ENCODE peak calls at places on chromosome 1, in seven cellular contexts. I, Q, Z, D, Y, S and B are unnamed samples.

GRCh38 chr1:190207733-190208132 is 269.9 kb downstream of the BRINP3 start:
- DNase-seq in Z (no peak), Q (no peak), I (no peak), S (no peak), D (no peak), Y (no peak), B (no peak)

GRCh38 chr1:248841702-248842395 is 3.8 kb downstream of the ZNF672 start:
- DNase-seq in D (no peak), I (no peak), Z (no peak), Y (peak), Q (no peak), S (peak), B (no peak)

GRCh38 chr1:63813829-63814277 is 40.0 kb downstream of the ROR1 start:
- DNase-seq in Y (peak), S (no peak), I (no peak), D (no peak), Q (no peak), Z (no peak), B (no peak)

GRCh38 chr1:48673725-48674124 is 103.0 kb downstream of the BEND5 start:
- DNase-seq in D (no peak), S (peak), Z (no peak), Q (no peak), I (peak), Y (no peak), B (no peak)

GRCh38 chr1:235023197-235024044 is 105.2 kb downstream of the TOMM20 start:
- DNase-seq in Z (no peak), Q (no peak), D (no peak), Y (no peak), I (no peak), S (no peak), B (no peak)

GRCh38 chr1:167911413-167911812 is 2.5 kb downstream of the ADCY10 start:
- DNase-seq in D (no peak), Y (no peak), Z (no peak), Q (no peak), I (no peak), S (no peak), B (no peak)

GRCh38 chr1:50420689-50421365 is 2.4 kb downstream of the DMRTA2 start:
- DNase-seq in Z (no peak), Q (no peak), D (no peak), S (no peak), Y (no peak), I (no peak), B (no peak)

GRCh38 chr1:34840426-34840825 is 19.1 kb downstream of the SMIM12 start:
- DNase-seq in I (no peak), D (no peak), S (no peak), Z (no peak), Q (no peak), Y (no peak), B (no peak)

GRCh38 chr1:109898842-109899241 is 11.8 kb upstream of the CSF1 start:
- DNase-seq in I (no peak), D (no peak), Q (peak), Z (no peak), Y (no peak), S (no peak), B (no peak)

GRCh38 chr1:9942399-9942938 is 722 bp downstream of the LZIC start:
- DNase-seq in I (no peak), Z (no peak), Y (peak), D (peak), Q (no peak), S (peak), B (peak)

GRCh38 chr1:59484090-59484489 is 187.2 kb downstream of the FGGY start:
- DNase-seq in D (peak), I (peak), Q (no peak), S (no peak), Y (peak), Z (no peak), B (peak)

GRCh38 chr1:234699795-234700665 is 90.1 kb upstream of the IRF2BP2 start:
- DNase-seq in D (no peak), S (peak), Q (no peak), Y (peak), Z (no peak), I (peak), B (no peak)

GRCh38 chr1:119330062-119330939 is 38.3 kb upstream of the HAO2 start:
- DNase-seq in I (no peak), S (no peak), Y (no peak), Z (no peak), D (no peak), Q (no peak), B (no peak)

GRCh38 chr1:245398180-245398579 is 243.4 kb downstream of the KIF26B start:
- DNase-seq in D (no peak), S (no peak), Q (no peak), Z (no peak), Y (no peak), I (no peak), B (no peak)

GRCh38 chr1:97781762-97782337 is 139.0 kb downstream of the DPYD start:
- DNase-seq in Y (no peak), S (no peak), Q (no peak), Z (no peak), D (no peak), I (no peak), B (no peak)

GRCh38 chr1:20329793-20330542 is 39.3 kb downstream of the VWA5B1 start:
- DNase-seq in Z (no peak), I (no peak), S (no peak), Y (no peak), Q (no peak), D (no peak), B (no peak)

GRCh38 chr1:114820392-114820791 is 34.3 kb upstream of the SYCP1 start:
- DNase-seq in Q (no peak), I (no peak), D (no peak), Y (no peak), Z (no peak), S (no peak), B (no peak)

GRCh38 chr1:39472826-39473225 is 18.6 kb upstream of the BMP8A start:
- DNase-seq in Y (no peak), D (no peak), Z (no peak), Q (no peak), S (no peak), I (no peak), B (no peak)

GRCh38 chr1:152050886-152051764 is 14.3 kb upstream of the S100A11 start:
- DNase-seq in Z (no peak), D (no peak), I (no peak), S (no peak), Q (no peak), Y (peak), B (peak)

GRCh38 chr1:185432943-185433342 is 115.9 kb upstream of the IVNS1ABP start:
- DNase-seq in Y (no peak), S (no peak), D (no peak), Z (no peak), Q (no peak), I (no peak), B (no peak)

GRCh38 chr1:247337250-247337746 is 5.6 kb upstream of the ZNF496 start:
- DNase-seq in S (no peak), Q (no peak), Y (no peak), I (no peak), Z (no peak), D (no peak), B (no peak)

GRCh38 chr1:58732087-58732486 is 32.2 kb upstream of the MYSM1 start:
- DNase-seq in I (no peak), S (no peak), Y (no peak), Z (no peak), D (no peak), Q (no peak), B (no peak)

GRCh38 chr1:8844421-8845063 is 27.1 kb upstream of the RERE start:
- DNase-seq in Y (no peak), D (no peak), Q (no peak), I (no peak), Z (no peak), S (no peak), B (no peak)

GRCh38 chr1:156689035-156689959 is 12.1 kb upstream of the NES start:
- DNase-seq in I (peak), Y (peak), Q (peak), Z (peak), S (peak), D (peak), B (peak)

GRCh38 chr1:198268784-198269183 is 112.0 kb downstream of the NEK7 start:
- DNase-seq in Y (no peak), Z (no peak), Q (no peak), D (no peak), I (no peak), S (peak), B (peak)

GRCh38 chr1:7611421-7612010 is 159.6 kb upstream of the VAMP3 start:
- DNase-seq in S (no peak), D (no peak), Z (no peak), Q (no peak), I (no peak), Y (no peak), B (no peak)

GRCh38 chr1:173960625-173961024 is 43.5 kb upstream of the SERPINC1 start:
- DNase-seq in Z (no peak), Q (no peak), S (no peak), Y (no peak), I (no peak), D (no peak), B (no peak)

GRCh38 chr1:155192346-155193274 is 15.1 kb downstream of the THBS3 start:
- DNase-seq in S (peak), Y (no peak), I (no peak), Z (no peak), D (no peak), Q (peak), B (no peak)

GRCh38 chr1:160018900-160019299 is 12.9 kb downstream of the PIGM start:
- DNase-seq in D (no peak), Z (no peak), Q (no peak), I (no peak), Y (peak), S (no peak), B (no peak)

GRCh38 chr1:43611950-43612349 is 38.0 kb upstream of the KDM4A start:
- DNase-seq in S (no peak), D (no peak), I (no peak), Q (no peak), Z (no peak), Y (no peak), B (no peak)